ENCODE peak calls at places on chromosome 10, in nine cellular contexts. One of them, this sample, is unnamed.

GRCh38 chr10:110764378-110764777 is 107.3 kb upstream of the PDCD4 start:
- DNase-seq in aorta: no peak
- DNase-seq in upper lobe of right lung: no peak
- DNase-seq in colonic mucosa: no peak
- DNase-seq in stomach: no peak
- DNase-seq in cardiac muscle cell: no peak
- DNase-seq in CD8-positive, alpha-beta memory T cell: no peak
- DNase-seq in left ventricle myocardium inferior: peak; percentile 75
- DNase-seq in GM23248: peak; percentile 44
- DNase-seq in this sample: peak; percentile 74

GRCh38 chr10:50641636-50642035 is 17.9 kb upstream of the SGMS1 start:
- DNase-seq in colonic mucosa: no peak
- DNase-seq in cardiac muscle cell: no peak
- DNase-seq in left ventricle myocardium inferior: no peak
- DNase-seq in aorta: no peak
- DNase-seq in upper lobe of right lung: no peak
- DNase-seq in stomach: no peak
- DNase-seq in GM23248: peak; percentile 11
- DNase-seq in CD8-positive, alpha-beta memory T cell: no peak
- DNase-seq in this sample: no peak

GRCh38 chr10:78986419-78986818 is 82.3 kb upstream of the ZMIZ1 start:
- DNase-seq in GM23248: peak; percentile 40
- DNase-seq in stomach: no peak
- DNase-seq in CD8-positive, alpha-beta memory T cell: no peak
- DNase-seq in left ventricle myocardium inferior: no peak
- DNase-seq in cardiac muscle cell: peak; percentile 66
- DNase-seq in upper lobe of right lung: no peak
- DNase-seq in aorta: no peak
- DNase-seq in colonic mucosa: no peak
- DNase-seq in this sample: no peak

GRCh38 chr10:91389636-91390512 is 20.3 kb upstream of the HECTD2 start:
- DNase-seq in colonic mucosa: peak; percentile 21
- DNase-seq in upper lobe of right lung: no peak
- DNase-seq in GM23248: peak; percentile 81
- DNase-seq in aorta: no peak
- DNase-seq in cardiac muscle cell: peak; percentile 72
- DNase-seq in stomach: no peak
- DNase-seq in CD8-positive, alpha-beta memory T cell: no peak
- DNase-seq in left ventricle myocardium inferior: no peak
- DNase-seq in this sample: no peak

GRCh38 chr10:58817499-58817898 is 304.8 kb downstream of the BICC1 start:
- DNase-seq in cardiac muscle cell: no peak
- DNase-seq in CD8-positive, alpha-beta memory T cell: no peak
- DNase-seq in aorta: no peak
- DNase-seq in stomach: no peak
- DNase-seq in GM23248: no peak
- DNase-seq in upper lobe of right lung: no peak
- DNase-seq in colonic mucosa: no peak
- DNase-seq in left ventricle myocardium inferior: no peak
- DNase-seq in this sample: no peak

GRCh38 chr10:66719483-66719882 is 206.4 kb upstream of the LRRTM3 start:
- DNase-seq in stomach: no peak
- DNase-seq in colonic mucosa: no peak
- DNase-seq in upper lobe of right lung: no peak
- DNase-seq in aorta: no peak
- DNase-seq in CD8-positive, alpha-beta memory T cell: no peak
- DNase-seq in left ventricle myocardium inferior: no peak
- DNase-seq in cardiac muscle cell: no peak
- DNase-seq in GM23248: no peak
- DNase-seq in this sample: no peak

GRCh38 chr10:43090188-43090587 is 13.3 kb downstream of the RET start:
- DNase-seq in upper lobe of right lung: no peak
- DNase-seq in colonic mucosa: no peak
- DNase-seq in cardiac muscle cell: no peak
- DNase-seq in stomach: peak; percentile 38
- DNase-seq in left ventricle myocardium inferior: no peak
- DNase-seq in GM23248: no peak
- DNase-seq in CD8-positive, alpha-beta memory T cell: no peak
- DNase-seq in aorta: no peak
- DNase-seq in this sample: no peak

GRCh38 chr10:17453377-17454091 is 861 bp downstream of the ST8SIA6 start:
- DNase-seq in left ventricle myocardium inferior: peak; percentile 28
- DNase-seq in stomach: peak; percentile 41
- DNase-seq in cardiac muscle cell: peak; percentile 38
- DNase-seq in GM23248: peak; percentile 54
- DNase-seq in aorta: no peak
- DNase-seq in CD8-positive, alpha-beta memory T cell: peak; percentile 7
- DNase-seq in upper lobe of right lung: peak; percentile 76
- DNase-seq in colonic mucosa: peak; percentile 61
- DNase-seq in this sample: peak; percentile 62

GRCh38 chr10:35412336-35412735 is 76.0 kb downstream of the CCNY start:
- DNase-seq in GM23248: no peak
- DNase-seq in CD8-positive, alpha-beta memory T cell: no peak
- DNase-seq in cardiac muscle cell: no peak
- DNase-seq in left ventricle myocardium inferior: no peak
- DNase-seq in colonic mucosa: no peak
- DNase-seq in stomach: no peak
- DNase-seq in upper lobe of right lung: no peak
- DNase-seq in aorta: no peak
- DNase-seq in this sample: no peak

GRCh38 chr10:67288688-67289410 is 363.0 kb downstream of the LRRTM3 start:
- DNase-seq in GM23248: no peak
- DNase-seq in stomach: no peak
- DNase-seq in left ventricle myocardium inferior: no peak
- DNase-seq in cardiac muscle cell: no peak
- DNase-seq in upper lobe of right lung: no peak
- DNase-seq in CD8-positive, alpha-beta memory T cell: no peak
- DNase-seq in aorta: no peak
- DNase-seq in colonic mucosa: no peak
- DNase-seq in this sample: no peak

GRCh38 chr10:84966708-84967441 is 638.5 kb downstream of the CCSER2 start:
- DNase-seq in GM23248: no peak
- DNase-seq in left ventricle myocardium inferior: no peak
- DNase-seq in aorta: no peak
- DNase-seq in stomach: no peak
- DNase-seq in CD8-positive, alpha-beta memory T cell: no peak
- DNase-seq in cardiac muscle cell: no peak
- DNase-seq in colonic mucosa: no peak
- DNase-seq in upper lobe of right lung: no peak
- DNase-seq in this sample: no peak

GRCh38 chr10:59623823-59624535 is 85.7 kb downstream of the SLC16A9 start:
- DNase-seq in cardiac muscle cell: peak; percentile 33
- DNase-seq in upper lobe of right lung: no peak
- DNase-seq in colonic mucosa: no peak
- DNase-seq in left ventricle myocardium inferior: peak; percentile 26
- DNase-seq in GM23248: no peak
- DNase-seq in aorta: no peak
- DNase-seq in CD8-positive, alpha-beta memory T cell: no peak
- DNase-seq in stomach: no peak
- DNase-seq in this sample: no peak

GRCh38 chr10:32059472-32059871 is 3.2 kb upstream of the KIF5B start:
- DNase-seq in GM23248: no peak
- DNase-seq in upper lobe of right lung: no peak
- DNase-seq in CD8-positive, alpha-beta memory T cell: no peak
- DNase-seq in cardiac muscle cell: no peak
- DNase-seq in stomach: no peak
- DNase-seq in left ventricle myocardium inferior: no peak
- DNase-seq in aorta: no peak
- DNase-seq in colonic mucosa: no peak
- DNase-seq in this sample: no peak

GRCh38 chr10:52318136-52318810 is 4.2 kb downstream of the DKK1 start:
- DNase-seq in CD8-positive, alpha-beta memory T cell: no peak
- DNase-seq in cardiac muscle cell: peak; percentile 59
- DNase-seq in stomach: no peak
- DNase-seq in left ventricle myocardium inferior: no peak
- DNase-seq in colonic mucosa: no peak
- DNase-seq in GM23248: peak; percentile 48
- DNase-seq in upper lobe of right lung: no peak
- DNase-seq in aorta: no peak
- DNase-seq in this sample: no peak

GRCh38 chr10:45602082-45602730 is 70.4 kb downstream of the ZFAND4 start:
- DNase-seq in CD8-positive, alpha-beta memory T cell: no peak
- DNase-seq in colonic mucosa: no peak
- DNase-seq in left ventricle myocardium inferior: no peak
- DNase-seq in aorta: no peak
- DNase-seq in upper lobe of right lung: no peak
- DNase-seq in GM23248: peak; percentile 73
- DNase-seq in cardiac muscle cell: peak; percentile 56
- DNase-seq in stomach: no peak
- DNase-seq in this sample: no peak

GRCh38 chr10:59098811-59099452 is 77.5 kb upstream of the PHYHIPL start:
- DNase-seq in stomach: no peak
- DNase-seq in upper lobe of right lung: no peak
- DNase-seq in cardiac muscle cell: peak; percentile 43
- DNase-seq in colonic mucosa: no peak
- DNase-seq in left ventricle myocardium inferior: no peak
- DNase-seq in CD8-positive, alpha-beta memory T cell: no peak
- DNase-seq in aorta: no peak
- DNase-seq in GM23248: peak; percentile 63
- DNase-seq in this sample: no peak

GRCh38 chr10:11896549-11897200 is 73.5 kb downstream of the PROSER2 start:
- DNase-seq in upper lobe of right lung: peak; percentile 22
- DNase-seq in cardiac muscle cell: no peak
- DNase-seq in stomach: no peak
- DNase-seq in GM23248: no peak
- DNase-seq in CD8-positive, alpha-beta memory T cell: no peak
- DNase-seq in left ventricle myocardium inferior: no peak
- DNase-seq in colonic mucosa: no peak
- DNase-seq in aorta: no peak
- DNase-seq in this sample: no peak

GRCh38 chr10:127854769-127855583 is 37.8 kb downstream of the CLRN3 start:
- DNase-seq in stomach: no peak
- DNase-seq in left ventricle myocardium inferior: no peak
- DNase-seq in CD8-positive, alpha-beta memory T cell: no peak
- DNase-seq in GM23248: no peak
- DNase-seq in colonic mucosa: no peak
- DNase-seq in cardiac muscle cell: no peak
- DNase-seq in upper lobe of right lung: no peak
- DNase-seq in aorta: peak; percentile 68
- DNase-seq in this sample: no peak

GRCh38 chr10:132396495-132397035 is 435 bp upstream of the PWWP2B start:
- DNase-seq in upper lobe of right lung: peak; percentile 89
- DNase-seq in colonic mucosa: no peak
- DNase-seq in aorta: peak; percentile 75
- DNase-seq in CD8-positive, alpha-beta memory T cell: peak; percentile 67
- DNase-seq in GM23248: peak; percentile 80
- DNase-seq in cardiac muscle cell: peak; percentile 56
- DNase-seq in left ventricle myocardium inferior: peak; percentile 71
- DNase-seq in stomach: peak; percentile 75
- DNase-seq in this sample: no peak
- H3K4me3 ChIP-seq in upper lobe of right lung: peak overlapping the region; percentile 61
- H3K4me3 ChIP-seq in colonic mucosa: peak overlapping the region; percentile 52
- H3K4me3 ChIP-seq in aorta: peak overlapping the region; percentile 59
- H3K4me3 ChIP-seq in CD8-positive, alpha-beta memory T cell: no peak overlapping the region
- H3K4me3 ChIP-seq in GM23248: peak overlapping the region; percentile 63
- H3K4me3 ChIP-seq in cardiac muscle cell: peak overlapping the region; percentile 62
- H3K4me3 ChIP-seq in left ventricle myocardium inferior: peak overlapping the region; percentile 91
- H3K4me3 ChIP-seq in stomach: peak overlapping the region; percentile 92
- H3K4me3 ChIP-seq in this sample: peak overlapping the region; percentile 67

DNA sequence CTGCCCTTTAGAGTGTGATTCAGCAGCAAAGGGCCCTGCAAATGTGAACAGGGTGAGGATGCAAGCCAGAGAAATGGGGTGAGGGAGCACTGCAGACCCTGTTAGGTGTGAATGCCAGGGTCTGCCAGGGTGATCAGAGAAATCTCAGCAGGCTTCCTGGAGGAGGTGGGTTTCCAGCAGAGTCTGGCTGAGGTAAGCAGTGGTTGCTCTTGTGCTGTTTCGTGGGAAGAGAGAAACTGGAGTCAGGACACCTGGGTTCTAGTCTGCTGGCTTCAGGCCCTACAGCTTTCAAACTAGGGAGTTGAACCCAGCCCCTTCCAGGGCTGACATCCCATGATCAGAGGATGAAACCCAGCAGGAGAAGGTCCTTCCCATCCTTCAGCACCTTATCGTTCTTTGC is 116.7 kb downstream of the CDH23 start:
- DNase-seq in left ventricle myocardium inferior: no peak
- DNase-seq in colonic mucosa: no peak
- DNase-seq in GM23248: no peak
- DNase-seq in cardiac muscle cell: no peak
- DNase-seq in CD8-positive, alpha-beta memory T cell: no peak
- DNase-seq in upper lobe of right lung: no peak
- DNase-seq in stomach: no peak
- DNase-seq in aorta: no peak
- DNase-seq in this sample: no peak
- H3K9me3 ChIP-seq in left ventricle myocardium inferior: no peaks in the 10 kb centered on the region
- H3K9me3 ChIP-seq in colonic mucosa: no peaks in the 10 kb centered on the region
- H3K9me3 ChIP-seq in GM23248: no peaks in the 10 kb centered on the region
- H3K9me3 ChIP-seq in cardiac muscle cell: no peaks in the 10 kb centered on the region
- H3K9me3 ChIP-seq in CD8-positive, alpha-beta memory T cell: no peaks in the 10 kb centered on the region
- H3K9me3 ChIP-seq in upper lobe of right lung: no peaks in the 10 kb centered on the region
- H3K9me3 ChIP-seq in stomach: no peaks in the 10 kb centered on the region
- H3K9me3 ChIP-seq in aorta: no peaks in the 10 kb centered on the region
- H3K9me3 ChIP-seq in this sample: peaks cover 3% of the 10 kb centered on the region

DNA sequence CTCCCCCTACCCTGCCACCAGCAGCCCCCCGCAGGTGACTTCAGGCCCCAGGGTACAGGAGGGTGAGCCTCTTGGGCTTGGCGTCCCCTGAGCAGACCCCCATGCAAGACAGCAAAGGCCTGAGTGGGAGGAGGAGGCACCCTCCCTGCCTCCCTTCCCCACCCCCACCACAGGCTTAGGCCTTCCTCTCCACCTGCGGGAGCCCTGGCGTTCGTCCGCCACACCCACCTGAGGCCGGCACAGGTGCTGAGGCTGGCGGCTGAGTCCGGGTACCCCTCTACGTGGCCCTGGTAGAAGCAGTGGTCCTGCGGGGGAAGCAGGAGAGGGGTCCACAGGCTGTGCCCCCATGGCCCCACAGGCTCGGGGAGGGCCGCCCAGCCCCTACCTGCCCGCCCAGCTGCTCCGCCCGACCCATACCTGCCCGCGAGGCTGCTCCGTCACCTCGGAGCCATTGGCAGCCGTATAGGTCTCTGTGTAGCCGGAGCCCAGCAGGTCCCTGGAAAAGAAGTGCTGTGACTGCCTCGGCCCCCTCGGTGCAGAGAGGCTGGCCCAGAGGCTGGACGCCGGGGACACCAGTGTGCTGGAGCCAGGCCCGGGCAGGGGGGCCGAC is 3.0 kb downstream of the ADAM8 start:
- DNase-seq in cardiac muscle cell: no peak
- DNase-seq in aorta: no peak
- DNase-seq in stomach: no peak
- DNase-seq in left ventricle myocardium inferior: no peak
- DNase-seq in CD8-positive, alpha-beta memory T cell: no peak
- DNase-seq in GM23248: no peak
- DNase-seq in colonic mucosa: no peak
- DNase-seq in upper lobe of right lung: no peak
- DNase-seq in this sample: no peak
- H3K4me3 ChIP-seq in cardiac muscle cell: no peak overlapping the region
- H3K4me3 ChIP-seq in aorta: no peak overlapping the region
- H3K4me3 ChIP-seq in stomach: no peak overlapping the region
- H3K4me3 ChIP-seq in left ventricle myocardium inferior: no peak overlapping the region
- H3K4me3 ChIP-seq in CD8-positive, alpha-beta memory T cell: no peak overlapping the region
- H3K4me3 ChIP-seq in GM23248: no peak overlapping the region
- H3K4me3 ChIP-seq in colonic mucosa: no peak overlapping the region
- H3K4me3 ChIP-seq in upper lobe of right lung: no peak overlapping the region
- H3K4me3 ChIP-seq in this sample: no peak overlapping the region

DNA sequence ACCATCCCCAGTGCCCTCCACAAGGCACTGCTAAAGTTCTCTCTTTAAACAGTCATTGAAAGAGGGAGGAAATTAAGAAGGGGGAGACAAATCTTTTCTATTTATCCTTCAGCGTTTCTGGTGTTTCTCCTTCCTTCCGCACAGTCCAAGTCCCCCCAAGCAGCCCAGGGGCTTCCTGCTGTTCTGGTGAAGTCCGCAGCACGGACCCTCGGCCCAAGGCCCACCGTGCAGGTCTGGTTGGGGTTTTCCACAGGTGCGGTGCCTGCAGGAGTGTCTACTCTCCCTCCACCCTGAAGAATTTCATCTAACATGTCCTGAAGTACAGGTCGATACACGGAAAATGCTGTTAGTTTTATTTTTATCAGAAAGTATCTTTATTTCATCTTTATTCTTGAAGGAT is 34.1 kb upstream of the KNDC1 start:
- DNase-seq in aorta: no peak
- DNase-seq in cardiac muscle cell: no peak
- DNase-seq in GM23248: no peak
- DNase-seq in CD8-positive, alpha-beta memory T cell: no peak
- DNase-seq in upper lobe of right lung: peak; percentile 40
- DNase-seq in colonic mucosa: no peak
- DNase-seq in stomach: no peak
- DNase-seq in left ventricle myocardium inferior: peak; percentile 7
- DNase-seq in this sample: no peak
- H3K9me3 ChIP-seq in aorta: no peaks in the 10 kb centered on the region
- H3K9me3 ChIP-seq in cardiac muscle cell: no peaks in the 10 kb centered on the region
- H3K9me3 ChIP-seq in GM23248: no peaks in the 10 kb centered on the region
- H3K9me3 ChIP-seq in CD8-positive, alpha-beta memory T cell: no peaks in the 10 kb centered on the region
- H3K9me3 ChIP-seq in upper lobe of right lung: no peaks in the 10 kb centered on the region
- H3K9me3 ChIP-seq in colonic mucosa: no peaks in the 10 kb centered on the region
- H3K9me3 ChIP-seq in stomach: no peaks in the 10 kb centered on the region
- H3K9me3 ChIP-seq in left ventricle myocardium inferior: no peaks in the 10 kb centered on the region
- H3K9me3 ChIP-seq in this sample: no peaks in the 10 kb centered on the region

This sample was measured in right atrium auricular region.